ENCODE peak calls at places on chromosomes 1 and 21, in nine cellular contexts. W, V, A, K, F, L, Z, N and T are unnamed samples. For H3K4me1, the result is how much of the 10 kb centered on the place peaks cover.

GRCh38 chr1:230354005-230354404 is 72.1 kb downstream of the PGBD5 start:
- DNase-seq in V (no peak), Z (no peak), W (no peak), F (no peak), N (no peak), L (no peak), A (no peak), K (no peak), T (no peak)

GRCh38 chr1:180235077-180235501 is 5.0 kb downstream of the LHX4 start:
- DNase-seq in W (peak), K (no peak), F (no peak), V (no peak), A (no peak), L (no peak), N (no peak), Z (no peak), T (no peak)

GRCh38 chr1:47474278-47475193 is 36.7 kb downstream of the FOXD2 start:
- DNase-seq in K (no peak), F (no peak), N (no peak), W (no peak), Z (no peak), A (no peak), L (no peak), V (no peak), T (no peak)

GRCh38 chr1:48054246-48054645 is 57.1 kb upstream of the TRABD2B start:
- DNase-seq in Z (no peak), K (no peak), A (no peak), F (no peak), W (no peak), V (no peak), L (no peak), N (no peak), T (no peak)

GRCh38 chr1:1937549-1938275 is 18.6 kb upstream of the TMEM52 start:
- DNase-seq in W (no peak), A (no peak), F (no peak), Z (no peak), K (no peak), L (no peak), V (no peak), N (no peak), T (no peak)

GRCh38 chr21:15735409-15735808 is 5.6 kb downstream of the USP25 start:
- DNase-seq in Z (peak), N (no peak), L (no peak), A (no peak), F (no peak), W (no peak), K (no peak), V (no peak), T (no peak)

GRCh38 chr1:212671342-212672031 is 28.2 kb downstream of the BATF3 start:
- DNase-seq in L (peak), Z (peak), F (no peak), V (peak), W (peak), N (no peak), A (peak), K (no peak), T (no peak)

GRCh38 chr1:38038836-38039235 is 7.8 kb downstream of the POU3F1 start:
- DNase-seq in F (no peak), Z (peak), V (no peak), K (no peak), W (no peak), N (no peak), A (no peak), L (no peak), T (no peak)

GRCh38 chr1:66532798-66533783 is 862 bp upstream of the SGIP1 start:
- DNase-seq in W (peak), F (no peak), L (peak), V (peak), A (no peak), Z (peak), K (peak), N (no peak), T (no peak)

GRCh38 chr1:183871142-183871541 is 66.2 kb downstream of the RGL1 start:
- DNase-seq in W (no peak), F (no peak), N (no peak), Z (peak), K (no peak), V (peak), L (peak), A (no peak), T (no peak)

GRCh38 chr1:156805766-156806511 is 10.7 kb downstream of the SH2D2A start:
- DNase-seq in K (no peak), L (peak), W (no peak), V (peak), A (no peak), N (no peak), F (peak), Z (peak), T (no peak)

GRCh38 chr1:238380167-238380566 is 489.4 kb upstream of the ZP4 start:
- DNase-seq in L (no peak), F (no peak), N (no peak), A (no peak), V (no peak), Z (no peak), K (no peak), W (peak), T (no peak)

DNA sequence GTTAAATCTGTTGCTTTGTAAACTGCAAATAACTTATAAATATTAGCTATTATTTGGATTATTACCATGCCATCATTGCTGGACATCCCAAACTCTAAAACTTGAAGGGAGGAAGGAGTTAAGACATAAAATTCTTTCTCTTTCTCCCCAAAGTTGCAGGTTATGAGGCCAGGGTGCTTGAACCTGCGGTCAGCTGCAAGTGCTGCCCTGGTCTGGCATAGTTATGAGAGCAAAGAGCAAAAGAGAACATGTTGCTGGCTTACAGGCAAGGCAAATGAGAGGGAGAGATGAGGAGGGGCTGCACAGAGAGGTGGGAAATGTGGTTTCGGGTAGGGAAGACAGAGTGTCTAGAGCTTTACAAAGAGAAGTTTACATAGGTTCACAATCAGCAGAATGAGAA is 30.8 kb downstream of the GADD45A start:
- DNase-seq in N (no peak), K (no peak), F (no peak), Z (no peak), W (no peak), A (no peak), V (no peak), L (no peak), T (no peak)
- H3K4me1 ChIP-seq in N (under half), K (half or more), F (under half), Z (under half), W (under half), A (under half), V (under half), L (under half), T (under half)

GRCh38 chr1:214214851-214215250 is 66.1 kb upstream of the SMYD2 start:
- DNase-seq in F (no peak), N (no peak), L (no peak), K (no peak), A (no peak), V (no peak), W (no peak), Z (no peak), T (no peak)

GRCh38 chr1:214215583-214215982 is 65.4 kb upstream of the SMYD2 start:
- DNase-seq in F (no peak), A (no peak), K (no peak), L (no peak), Z (no peak), W (no peak), N (no peak), V (no peak), T (no peak)

GRCh38 chr1:214216779-214217178 is 64.2 kb upstream of the SMYD2 start:
- DNase-seq in L (no peak), F (peak), N (no peak), V (no peak), W (no peak), A (no peak), Z (no peak), K (no peak), T (no peak)

GRCh38 chr1:214216031-214216430 is 64.9 kb upstream of the SMYD2 start:
- DNase-seq in N (no peak), F (no peak), Z (no peak), A (no peak), K (no peak), L (no peak), W (no peak), V (no peak), T (no peak)

DNA sequence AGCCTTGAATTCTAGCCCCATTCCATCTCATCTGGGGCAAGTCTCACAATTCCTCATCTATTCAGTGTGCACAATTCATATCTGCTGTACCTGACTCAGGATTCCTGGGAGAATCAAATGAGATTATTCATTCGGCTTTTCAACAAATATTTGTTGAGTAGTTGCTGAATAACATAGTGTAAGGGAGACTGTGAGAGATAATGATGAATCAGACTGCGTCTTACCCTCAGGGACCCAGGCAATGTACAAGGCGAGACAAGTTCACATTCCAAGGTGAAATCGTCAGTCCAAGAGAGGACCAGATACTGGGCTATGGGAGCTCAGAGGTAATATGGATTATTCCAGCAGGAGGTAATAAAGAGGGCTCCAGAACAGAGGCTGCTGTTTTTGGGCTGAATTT is 67.8 kb upstream of the SMYD2 start:
- DNase-seq in N (no peak), A (no peak), V (no peak), F (no peak), Z (no peak), L (no peak), W (no peak), K (no peak), T (no peak)
- TF ChIP-seq CTCF in N (no peak), A (no peak), V (no peak), F (no peak), Z (no peak), L (no peak), W (no peak), K (no peak), T (no peak)

DNA sequence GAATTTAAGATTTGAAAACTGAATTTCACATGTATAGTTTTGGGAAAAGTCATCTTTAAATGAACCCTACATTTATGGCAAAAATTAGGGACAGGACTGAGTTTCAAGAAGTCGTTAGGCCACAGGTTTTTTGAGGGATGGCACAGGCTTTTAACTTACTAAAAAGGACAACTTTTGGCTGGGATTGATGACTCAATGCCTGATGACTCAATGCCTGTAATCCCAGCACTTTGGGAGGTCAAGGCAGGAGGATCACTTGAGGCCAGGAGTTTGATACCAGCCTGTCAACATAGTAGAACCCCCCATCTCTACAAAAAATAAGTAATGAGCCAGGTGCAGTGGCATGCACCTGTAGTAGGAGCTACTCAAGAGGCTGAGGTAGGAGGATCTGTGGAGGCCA is 15.9 kb downstream of the UCK2 start:
- DNase-seq in A (no peak), F (no peak), V (peak), Z (no peak), N (no peak), K (no peak), L (no peak), W (no peak), T (no peak)
- H3K4me1 ChIP-seq in A (under half), F (under half), V (under half), Z (under half), N (under half), K (under half), L (under half), W (half or more), T (under half)

DNA sequence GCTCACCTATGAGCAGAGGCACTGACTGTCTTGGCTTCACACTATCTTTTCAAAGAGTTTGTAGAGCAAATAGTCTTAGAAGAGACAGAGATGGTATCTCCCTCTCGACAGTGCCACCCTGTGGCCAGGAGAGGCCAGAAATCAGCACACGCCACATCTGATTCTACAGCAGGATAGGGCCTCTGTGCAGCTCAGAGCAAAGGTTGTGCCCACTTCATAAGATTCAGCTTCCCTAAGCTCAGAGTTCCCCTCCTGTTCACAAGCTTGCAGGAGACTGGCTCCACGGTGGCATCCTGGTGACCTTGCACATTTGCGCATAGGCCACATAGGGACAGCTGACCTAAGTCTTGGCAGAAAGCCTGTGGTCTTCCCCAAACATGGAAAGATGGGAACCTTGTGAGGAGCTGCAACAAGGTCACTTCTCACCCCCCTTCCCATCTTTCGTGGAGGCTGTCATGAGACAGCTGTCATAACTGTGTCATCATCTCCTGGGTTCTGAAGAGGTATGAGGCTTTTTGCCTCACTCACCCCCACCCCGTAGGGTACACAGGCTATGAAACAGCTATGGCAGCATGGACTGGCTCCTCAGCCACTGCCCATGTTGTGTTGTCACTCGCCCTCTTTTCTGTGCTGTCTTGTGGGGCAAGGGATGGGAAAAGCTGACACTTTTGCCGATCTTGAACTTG is 3.0 kb downstream of the ITLN2 start:
- DNase-seq in N (peak), L (no peak), K (no peak), W (peak), A (peak), F (peak), V (peak), Z (peak), T (peak)
- TF ChIP-seq CTCF in N (peak), L (no peak), K (peak), W (peak), A (peak), F (peak), V (peak), Z (peak), T (peak)

DNA sequence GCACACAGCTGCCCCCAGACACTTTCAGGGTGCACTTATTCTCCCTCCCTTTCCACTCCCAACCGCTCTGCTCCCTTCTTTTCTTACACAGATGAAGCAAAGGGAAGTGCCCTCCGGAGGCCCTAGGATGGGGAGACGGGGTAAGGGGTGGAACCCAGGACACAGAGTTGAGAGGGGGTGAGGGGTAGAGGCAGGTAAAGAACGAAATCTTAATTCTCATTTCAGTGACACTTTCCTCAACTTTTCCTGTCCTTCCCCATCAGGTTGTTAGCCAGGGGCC is 12.8 kb downstream of the PLEKHO1 start:
- DNase-seq in F (no peak), K (no peak), N (no peak), V (no peak), Z (no peak), A (no peak), W (no peak), L (no peak), T (no peak)
- H3K4me1 ChIP-seq in F (under half), K (under half), N (half or more), V (under half), Z (under half), A (half or more), W (under half), L (under half), T (under half)